ENCODE peak calls at places on chromosomes 6 and 20, in seven cellular contexts. T is PC-3; X is CD4-positive, CD25-positive, alpha-beta regulatory T cell; R is SK-N-SH; D is neuronal stem cell; F is upper lobe of right lung; Q is ovary. B is an unnamed sample.
A peak's percentile ranks its signal among the peaks of the same experiment; 100 is the strongest.

GRCh38 chr20:19688031-19688806 is 69.8 kb upstream of the RIN2 start:
- DNase-seq in R (peak; percentile 47), F (peak; percentile 82), T (peak; percentile 92), X (no peak), Q (peak; percentile 80), D (no peak), B (peak; percentile 14)

GRCh38 chr6:157600807-157601206 is 219.8 kb downstream of the ZDHHC14 start:
- DNase-seq in F (no peak), T (no peak), D (no peak), R (no peak), X (no peak), Q (no peak), B (no peak)

GRCh38 chr6:66496659-66497058 is 789.6 kb upstream of the EYS start:
- DNase-seq in Q (no peak), D (no peak), R (no peak), T (peak; percentile 51), F (no peak), X (no peak), B (no peak)

GRCh38 chr6:19860235-19860877 is 23.2 kb downstream of the ID4 start:
- DNase-seq in F (no peak), T (peak; percentile 78), X (no peak), D (no peak), Q (no peak), R (no peak), B (no peak)

GRCh38 chr6:63573899-63574553 is 1.7 kb downstream of the LOC128125822 start:
- DNase-seq in T (peak; percentile 62), Q (no peak), R (peak; percentile 60), D (peak; percentile 40), X (peak; percentile 41), F (no peak), B (peak; percentile 64)

GRCh38 chr6:105488521-105489212 is 85.8 kb upstream of the PREP start:
- DNase-seq in Q (no peak), R (no peak), T (no peak), X (no peak), F (no peak), D (no peak), B (peak; percentile 25)

GRCh38 chr6:27205375-27206278 is 41.9 kb upstream of the PRSS16 start:
- DNase-seq in D (no peak), T (no peak), Q (no peak), X (no peak), R (peak; percentile 25), F (no peak), B (peak; percentile 49)

GRCh38 chr6:16803294-16804006 is 42.2 kb upstream of the ATXN1 start:
- DNase-seq in D (no peak), R (no peak), X (no peak), Q (peak; percentile 46), T (no peak), F (no peak), B (no peak)

GRCh38 chr6:45892696-45893095 is 123.0 kb downstream of the CLIC5 start:
- DNase-seq in X (no peak), D (no peak), T (no peak), Q (no peak), R (no peak), F (no peak), B (no peak)

GRCh38 chr20:59850018-59850641 is 83.3 kb downstream of the SYCP2 start:
- DNase-seq in T (peak; percentile 78), F (no peak), X (peak; percentile 5), Q (no peak), R (no peak), D (peak; percentile 20), B (peak; percentile 67)

GRCh38 chr6:81450180-81450579 is 302.3 kb downstream of the TENT5A start:
- DNase-seq in X (no peak), T (peak; percentile 8), D (no peak), F (no peak), Q (no peak), R (peak; percentile 18), B (peak; percentile 3)

GRCh38 chr6:157326979-157327378 is 3.7 kb upstream of the TMEM242 start:
- DNase-seq in F (no peak), X (no peak), D (no peak), Q (no peak), R (no peak), T (no peak), B (peak; percentile 66)

GRCh38 chr20:58330692-58331091 is 21.2 kb downstream of the RAB22A start:
- DNase-seq in F (no peak), R (no peak), Q (no peak), X (no peak), T (no peak), D (no peak), B (no peak)

GRCh38 chr6:89068695-89069094 is 11.9 kb upstream of the PNRC1 start:
- DNase-seq in F (no peak), Q (no peak), R (no peak), T (no peak), X (no peak), D (no peak), B (no peak)

GRCh38 chr6:107075951-107076381 is 39.3 kb downstream of the BEND3 start:
- DNase-seq in T (peak; percentile 11), Q (no peak), D (no peak), F (no peak), X (no peak), R (no peak), B (peak; percentile 18)

GRCh38 chr6:112268628-112269027 is 14.3 kb upstream of the LAMA4 start:
- DNase-seq in Q (no peak), R (no peak), T (no peak), F (no peak), D (no peak), X (no peak), B (no peak)

GRCh38 chr6:120606743-120607142 is 727.5 kb downstream of the TBC1D32 start:
- DNase-seq in Q (no peak), D (no peak), T (no peak), F (no peak), R (no peak), X (no peak), B (no peak)

GRCh38 chr6:100203391-100203790 is 209.4 kb upstream of the MCHR2 start:
- DNase-seq in X (no peak), Q (no peak), F (no peak), D (no peak), T (peak; percentile 84), R (no peak), B (no peak)

GRCh38 chr6:89239338-89239737 is 22.2 kb upstream of the GABRR1 start:
- DNase-seq in D (no peak), F (no peak), R (peak; percentile 34), X (peak; percentile 15), Q (no peak), T (no peak), B (peak; percentile 52)

GRCh38 chr20:59603727-59604608 is at the start of gene PHACTR3:
- DNase-seq in D (peak; percentile 27), Q (no peak), R (peak; percentile 94), X (no peak), F (no peak), T (no peak), B (no peak)

GRCh38 chr6:54621285-54621684 is 225.3 kb upstream of the FAM83B start:
- DNase-seq in D (no peak), Q (no peak), F (no peak), T (no peak), X (no peak), R (no peak), B (peak; percentile 39)

GRCh38 chr6:156866181-156866862 is 89.1 kb downstream of the ARID1B start:
- DNase-seq in D (no peak), X (peak; percentile 41), F (no peak), T (peak; percentile 61), Q (no peak), R (no peak), B (peak; percentile 54)

GRCh38 chr20:58450259-58450658 is 61.2 kb downstream of the VAPB start:
- DNase-seq in X (no peak), R (no peak), D (no peak), F (no peak), Q (no peak), T (no peak), B (peak; percentile 82)

GRCh38 chr20:43960231-43960630 is 45.6 kb downstream of the TOX2 start:
- DNase-seq in Q (no peak), F (no peak), X (no peak), D (no peak), T (no peak), R (no peak), B (no peak)

GRCh38 chr20:43959079-43959919 is 44.6 kb downstream of the TOX2 start:
- DNase-seq in D (no peak), X (peak; percentile 52), R (no peak), T (peak; percentile 19), Q (no peak), F (no peak), B (peak; percentile 55)

GRCh38 chr20:43958626-43959025 is 44.0 kb downstream of the TOX2 start:
- DNase-seq in Q (no peak), X (no peak), F (no peak), D (no peak), R (no peak), T (no peak), B (no peak)

GRCh38 chr20:43961116-43961515 is 46.5 kb downstream of the TOX2 start:
- DNase-seq in T (no peak), R (no peak), Q (no peak), D (no peak), X (no peak), F (peak; percentile 15), B (no peak)

DNA sequence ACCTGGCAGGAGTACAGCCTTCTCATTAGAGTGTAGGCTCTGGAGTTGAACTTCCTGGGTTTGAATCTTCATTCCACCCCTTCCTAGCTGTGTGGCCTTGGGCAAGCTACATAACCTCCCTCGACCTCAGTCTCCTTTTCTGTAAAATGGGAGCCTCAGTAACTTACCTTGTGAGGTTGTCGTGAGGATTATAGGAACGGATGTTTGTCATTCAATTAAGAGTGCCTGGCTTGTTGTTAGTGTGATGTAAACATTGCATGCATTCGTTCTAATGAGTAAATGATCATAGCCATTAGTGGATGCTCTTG is 45.2 kb downstream of the TOX2 start:
- DNase-seq in Q (no peak), F (no peak), D (no peak), X (no peak), T (no peak), R (no peak), B (no peak)
- H3K4me3 ChIP-seq in Q (no peak overlapping the region), F (no peak overlapping the region), D (no peak overlapping the region), X (peak overlapping the region; percentile 68), T (no peak overlapping the region), R (no peak overlapping the region), B (no peak overlapping the region)

GRCh38 chr6:33314943-33315752 is 1.3 kb upstream of the TAPBP start:
- DNase-seq in T (peak; percentile 40), D (no peak), R (peak; percentile 4), Q (peak; percentile 76), X (no peak), F (peak; percentile 78), B (peak; percentile 67)
- H3K4me3 ChIP-seq in T (peak overlapping the region; percentile 75), D (peak overlapping the region; percentile 79), R (no peak overlapping the region), Q (peak overlapping the region; percentile 64), X (peak overlapping the region; percentile 94), F (peak overlapping the region; percentile 92), B (peak overlapping the region; percentile 87)

DNA sequence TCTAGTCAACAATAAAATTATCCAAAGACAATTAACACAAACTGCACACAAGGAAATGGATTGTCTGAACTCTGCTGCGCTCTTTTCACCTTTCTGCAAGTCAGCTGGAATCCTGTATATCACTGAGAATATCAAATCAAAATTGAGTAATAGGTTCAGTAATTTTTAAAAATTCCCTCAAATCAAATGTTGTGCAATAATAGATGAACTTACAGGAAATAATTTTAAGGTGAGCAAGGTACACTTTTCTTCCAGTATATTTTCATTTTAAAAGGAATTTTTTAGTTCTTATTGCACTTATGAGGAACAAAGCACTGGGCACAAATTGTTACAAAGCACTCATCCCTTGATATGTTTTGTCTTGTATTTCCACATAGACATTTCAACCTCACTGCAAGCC is 1.2 kb downstream of the SAYSD1 start:
- DNase-seq in X (no peak), F (no peak), Q (no peak), D (no peak), R (no peak), T (no peak), B (no peak)
- H3K4me3 ChIP-seq in X (peak overlapping the region; percentile 90), F (peak overlapping the region; percentile 76), Q (peak overlapping the region; percentile 74), D (peak overlapping the region; percentile 67), R (peak overlapping the region; percentile 81), T (peak overlapping the region; percentile 81), B (peak overlapping the region; percentile 68)

GRCh38 chr6:40763001-40763400 is 175.8 kb upstream of the LRFN2 start:
- DNase-seq in T (no peak), D (no peak), Q (no peak), F (no peak), R (no peak), X (no peak), B (no peak)
- H3K4me3 ChIP-seq in T (no peak overlapping the region), D (no peak overlapping the region), Q (no peak overlapping the region), F (no peak overlapping the region), R (no peak overlapping the region), X (no peak overlapping the region), B (no peak overlapping the region)